ENCODE peak calls at places on chromosomes 4 and X, in four cellular contexts. T is astrocyte, C is left lung, F is neural progenitor cell. K is an unnamed sample.

GRCh38 chr4:41057456-41057855 is 156.9 kb downstream of the APBB2 start:
- DNase-seq in T (peak), C (no peak), F (no peak), K (peak)

GRCh38 chr4:94962484-94962883 is 204.7 kb downstream of the BMPR1B start:
- DNase-seq in T (no peak), C (no peak), F (no peak), K (no peak)

GRCh38 chr4:147943159-147943638 is 211.3 kb downstream of the ARHGAP10 start:
- DNase-seq in T (no peak), C (no peak), F (no peak), K (no peak)

GRCh38 chrX:71099736-71100135 is 4.1 kb downstream of the FOXO4 start:
- DNase-seq in T (no peak), C (no peak), F (peak), K (no peak)

GRCh38 chrX:72478351-72478750 is 94.3 kb downstream of the HDAC8 start:
- DNase-seq in T (no peak), C (no peak), F (no peak), K (no peak)

GRCh38 chrX:56797966-56798711 is 69.1 kb downstream of the NBDY start:
- DNase-seq in T (peak), C (no peak), F (no peak), K (no peak)

GRCh38 chrX:12970691-12971202 is 4.2 kb upstream of the TMSB4X start:
- DNase-seq in T (peak), C (no peak), F (peak), K (no peak)

GRCh38 chr4:7198440-7199128 is 6.2 kb downstream of the SORCS2 start:
- DNase-seq in T (no peak), C (peak), F (no peak), K (no peak)

GRCh38 chrX:20362268-20363002 is 95.7 kb upstream of the RPS6KA3 start:
- DNase-seq in T (peak), C (no peak), F (peak), K (no peak)

GRCh38 chr4:6926081-6926480 is 16.5 kb downstream of the TBC1D14 start:
- DNase-seq in T (no peak), C (no peak), F (no peak), K (no peak)

GRCh38 chr4:42653606-42654560 is 3.0 kb downstream of the ATP8A1 start:
- DNase-seq in T (peak), C (no peak), F (no peak), K (no peak)

GRCh38 chr4:12231098-12231497 is 802.4 kb upstream of the HS3ST1 start:
- DNase-seq in T (no peak), C (no peak), F (no peak), K (no peak)

GRCh38 chr4:138749303-138749702 is 266.3 kb upstream of the NOCT start:
- DNase-seq in T (peak), C (no peak), F (no peak), K (no peak)

GRCh38 chrX:24718771-24719170 is 25.1 kb downstream of the POLA1 start:
- DNase-seq in T (no peak), C (no peak), F (no peak), K (no peak)

GRCh38 chr4:157898836-157899605 is 273.8 kb downstream of the GASK1B start:
- DNase-seq in T (peak), C (no peak), F (no peak), K (no peak)

GRCh38 chr4:45317739-45318138 is 591.4 kb upstream of the GNPDA2 start:
- DNase-seq in T (no peak), C (no peak), F (no peak), K (no peak)

GRCh38 chr4:189377576-189377975 is 563.1 kb upstream of the FRG1 start:
- DNase-seq in T (no peak), C (no peak), F (no peak), K (no peak)

GRCh38 chr4:15366660-15367059 is 61.2 kb upstream of the C1QTNF7 start:
- DNase-seq in T (no peak), C (no peak), F (no peak), K (no peak)

GRCh38 chrX:38941675-38942074 is 140.4 kb downstream of the MID1IP1 start:
- DNase-seq in T (no peak), C (no peak), F (no peak), K (no peak)

GRCh38 chrX:79182616-79183015 is 38.1 kb downstream of the GPR174 start:
- DNase-seq in T (no peak), C (no peak), F (no peak), K (no peak)

GRCh38 chr4:77917075-77917474 is 54.4 kb downstream of the MRPL1 start:
- DNase-seq in T (no peak), C (no peak), F (no peak), K (no peak)

GRCh38 chr4:73620115-73620792 is at the start of gene RASSF6:
- DNase-seq in T (peak), C (peak), F (peak), K (no peak)

GRCh38 chrX:68827256-68827655 is 1.6 kb upstream of the EFNB1 start:
- DNase-seq in T (no peak), C (no peak), F (no peak), K (no peak)

DNA sequence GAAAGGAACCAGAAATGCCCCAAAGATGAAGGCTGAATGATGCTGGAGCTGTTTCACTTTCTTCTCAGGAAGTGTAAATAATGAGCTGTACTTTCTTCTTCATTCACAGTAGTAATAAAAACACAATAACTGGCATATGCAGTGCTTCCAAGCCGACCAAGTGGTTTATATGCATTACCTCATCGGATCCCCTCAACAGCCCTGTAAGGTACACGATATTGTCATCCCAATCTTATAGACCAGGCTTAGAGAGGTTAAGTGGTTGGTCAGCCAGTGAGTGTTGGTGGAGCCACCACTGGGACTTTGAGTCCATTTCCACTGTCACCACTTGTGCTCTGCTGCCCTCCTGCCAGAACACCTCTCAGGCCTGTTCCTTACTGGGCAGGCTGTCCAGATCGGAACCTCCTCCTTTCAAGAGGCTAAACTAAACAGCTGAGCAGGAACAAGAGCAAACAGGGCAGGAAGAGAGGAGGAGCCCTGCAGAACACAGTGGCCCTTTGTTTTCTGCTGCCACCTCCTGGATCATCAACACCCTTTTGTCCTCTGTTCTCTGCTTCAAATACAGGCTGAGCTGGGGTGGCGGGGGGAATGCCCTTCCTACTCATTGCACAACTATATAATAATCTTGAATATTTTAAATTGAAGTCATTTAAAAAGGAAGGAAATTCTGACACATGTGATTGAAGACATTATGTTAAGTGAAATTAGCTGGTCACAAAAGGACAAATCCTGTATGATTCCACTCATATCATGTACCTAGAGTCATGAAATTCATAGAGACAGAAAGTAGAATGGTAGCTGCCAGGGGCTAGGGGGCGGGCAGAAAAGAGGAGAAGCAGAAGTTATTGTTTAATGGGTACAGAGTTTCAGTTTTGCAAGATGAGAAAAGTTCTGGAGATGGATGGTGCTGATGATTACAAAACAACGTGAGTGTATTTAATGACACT is 112.5 kb upstream of the ATP6AP2 start:
- DNase-seq in T (peak), C (no peak), F (peak), K (no peak)
- TF ChIP-seq CTCF in T (no peak), C (peak), F (peak), K (peak)

GRCh38 chr4:128364565-128364964 is 77.0 kb upstream of the PGRMC2 start:
- DNase-seq in T (no peak), C (no peak), F (no peak), K (no peak)
- H3K4me3 ChIP-seq in T (no peak), C (no peak), F (no peak), K (no peak)

DNA sequence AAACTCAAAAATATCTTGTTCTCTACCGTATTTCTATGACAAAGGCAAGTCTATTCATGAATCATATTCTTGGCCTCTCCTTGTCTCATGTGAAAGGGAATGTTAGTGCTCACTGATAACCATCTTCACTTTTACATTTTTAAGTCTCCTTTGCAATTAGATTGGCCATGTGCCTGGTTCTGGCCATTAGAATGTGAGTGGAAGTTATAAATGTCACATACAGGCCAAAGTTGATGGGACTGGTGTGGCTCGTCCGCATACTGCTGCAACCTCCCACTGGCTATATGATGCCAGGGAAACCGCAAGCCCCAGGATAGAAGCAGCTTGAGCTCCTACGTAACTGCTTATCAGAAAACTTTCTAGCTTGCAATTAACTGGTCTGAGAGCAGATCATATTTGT is 86.1 kb downstream of the MAGEC1 start:
- DNase-seq in T (peak), C (no peak), F (no peak), K (no peak)
- TF ChIP-seq CTCF in T (no peak), C (no peak), F (no peak), K (no peak)

GRCh38 chrX:133414399-133415275 is 652 bp downstream of the GPC4 start:
- DNase-seq in T (peak), C (peak), F (peak), K (no peak)

GRCh38 chrX:133413218-133413925 is 1.9 kb downstream of the GPC4 start:
- DNase-seq in T (no peak), C (no peak), F (peak), K (no peak)

GRCh38 chrX:133410555-133410954 is 4.7 kb downstream of the GPC4 start:
- DNase-seq in T (no peak), C (no peak), F (no peak), K (no peak)

GRCh38 chrX:133412246-133412645 is 3.0 kb downstream of the GPC4 start:
- DNase-seq in T (peak), C (no peak), F (peak), K (no peak)

DNA sequence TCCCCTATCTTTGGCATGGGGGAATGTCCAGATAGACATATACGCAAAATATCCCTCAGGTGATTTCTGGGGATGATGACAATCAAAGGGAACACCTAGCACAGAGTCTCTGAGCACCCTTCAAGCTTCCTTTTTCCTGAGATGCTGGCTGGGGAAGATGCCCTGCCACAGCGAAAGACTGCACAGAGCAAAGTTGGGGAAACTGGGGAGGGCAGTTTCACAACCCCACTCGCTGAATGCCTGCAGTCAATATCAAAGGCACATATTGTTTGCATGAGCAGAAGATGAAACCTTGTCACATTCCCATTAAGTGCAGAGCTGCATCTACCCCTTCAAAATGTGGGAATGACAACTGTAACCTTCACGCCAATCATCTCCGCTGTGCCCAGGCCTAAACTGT is 2.6 kb downstream of the GPC4 start:
- DNase-seq in T (no peak), C (no peak), F (no peak), K (no peak)
- H3K4me3 ChIP-seq in T (peak), C (peak), F (peak), K (no peak)

GRCh38 chr4:18533262-18533775 is 511.8 kb upstream of the LCORL start:
- DNase-seq in T (no peak), C (no peak), F (no peak), K (no peak)
- TF ChIP-seq CTCF in T (no peak), C (no peak), F (no peak), K (no peak)

GRCh38 chr4:26887143-26887542 is 26.5 kb downstream of the STIM2 start:
- DNase-seq in T (no peak), C (no peak), F (no peak), K (no peak)
- H3K4me3 ChIP-seq in T (no peak), C (no peak), F (no peak), K (no peak)